ENCODE peak calls at places on chromosomes 4 and X, in seven cellular contexts. J, O, S, D, V, L and F are unnamed samples.

GRCh38 chr4:7323872-7324650 is 110.7 kb downstream of the PSAPL1 start:
- ATAC-seq in S (peak), D (peak), J (peak), O (peak), L (no peak), V (no peak), F (no peak)

GRCh38 chr4:105670684-105671083 is 37.8 kb downstream of the INTS12 start:
- ATAC-seq in O (no peak), S (no peak), D (no peak), V (no peak), L (no peak), J (peak), F (no peak)

GRCh38 chrX:23993012-23993633 is 33.9 kb downstream of the KLHL15 start:
- ATAC-seq in V (no peak), J (no peak), O (no peak), D (no peak), L (no peak), S (no peak), F (no peak)

GRCh38 chr4:183830438-183830985 is 74.6 kb upstream of the STOX2 start:
- ATAC-seq in O (no peak), J (no peak), V (peak), L (no peak), D (no peak), S (no peak), F (no peak)

GRCh38 chr4:86089924-86090323 is 269.9 kb downstream of the MAPK10 start:
- ATAC-seq in J (no peak), L (no peak), D (no peak), S (no peak), V (no peak), O (no peak), F (no peak)

GRCh38 chr4:8182858-8183725 is 16.0 kb upstream of the SH3TC1 start:
- ATAC-seq in L (no peak), D (no peak), V (peak), S (peak), O (no peak), J (peak), F (peak)

GRCh38 chr4:117134386-117134785 is 49.0 kb upstream of the TRAM1L1 start:
- ATAC-seq in L (no peak), O (no peak), S (no peak), V (no peak), J (peak), D (no peak), F (no peak)

GRCh38 chrX:427812-428725 is 41.4 kb upstream of the PPP2R3B start:
- ATAC-seq in J (peak), V (no peak), S (peak), O (no peak), L (no peak), D (no peak), F (no peak)

GRCh38 chrX:11768039-11768438 is 10.0 kb downstream of the MSL3 start:
- ATAC-seq in S (no peak), J (no peak), V (no peak), L (no peak), D (no peak), O (no peak), F (peak)

GRCh38 chr4:113781439-113782040 is 20.0 kb upstream of the CAMK2D start:
- ATAC-seq in O (no peak), L (peak), J (peak), D (no peak), V (peak), S (no peak), F (no peak)

GRCh38 chr4:144340931-144341330 is 200.4 kb upstream of the GYPA start:
- ATAC-seq in L (no peak), J (no peak), S (no peak), V (no peak), D (no peak), O (no peak), F (no peak)

GRCh38 chrX:10508891-10509290 is 111.5 kb downstream of the MID1 start:
- ATAC-seq in O (no peak), J (no peak), D (no peak), S (no peak), L (no peak), V (no peak), F (no peak)

GRCh38 chrX:54452920-54453319 is 12.7 kb downstream of the TSR2 start:
- ATAC-seq in D (no peak), O (no peak), L (no peak), V (no peak), J (peak), S (peak), F (no peak)

GRCh38 chr4:97496298-97496873 is 646.9 kb downstream of the STPG2 start:
- ATAC-seq in S (peak), D (no peak), O (no peak), V (no peak), J (no peak), L (no peak), F (no peak)